ENCODE peak calls at places on chromosomes 7 and 10, in eight cellular contexts. B is adipocyte, C is cardiac fibroblast, Y is Calu3, Q is IMR-90, S is NCI-H774, I is MM.1S, A is A549. F is an unnamed sample.
A peak's percentile ranks its signal among the peaks of the same experiment; 100 is the strongest.

GRCh38 chr10:11210211-11210922 is 192.7 kb downstream of the CELF2 start:
- DNase-seq in B (no peak), C (no peak), Y (no peak), Q (no peak), S (no peak), I (peak; percentile 42), A (no peak), F (no peak)

GRCh38 chr7:42914009-42914725 is 2.3 kb upstream of the C7orf25 start:
- DNase-seq in B (peak; percentile 55), C (peak; percentile 76), Y (no peak), Q (peak; percentile 54), S (no peak), I (no peak), A (no peak), F (peak; percentile 35)

GRCh38 chr7:151085691-151086620 is at the start of gene AGAP3:
- DNase-seq in B (peak; percentile 92), C (peak; percentile 66), Y (peak; percentile 90), Q (peak; percentile 70), S (peak; percentile 81), I (peak; percentile 85), A (peak; percentile 79), F (peak; percentile 88)

GRCh38 chr10:118007773-118008172 is 39.0 kb downstream of the RAB11FIP2 start:
- DNase-seq in B (no peak), C (no peak), Y (no peak), Q (peak; percentile 12), S (no peak), I (no peak), A (no peak), F (no peak)

GRCh38 chr7:50389961-50390360 is 60.2 kb downstream of the FIGNL1 start:
- DNase-seq in B (no peak), C (no peak), Y (no peak), Q (no peak), S (no peak), I (no peak), A (no peak), F (no peak)

GRCh38 chr10:70588255-70588654 is 14.3 kb downstream of the PRF1 start:
- DNase-seq in B (no peak), C (no peak), Y (no peak), Q (no peak), S (no peak), I (no peak), A (no peak), F (no peak)

GRCh38 chr7:133479456-133480097 is 226.7 kb downstream of the EXOC4 start:
- DNase-seq in B (no peak), C (no peak), Y (no peak), Q (no peak), S (no peak), I (no peak), A (no peak), F (no peak)

GRCh38 chr10:88702848-88703597 is 3.0 kb upstream of the LIPK start:
- DNase-seq in B (no peak), C (peak; percentile 48), Y (peak; percentile 70), Q (peak; percentile 35), S (peak; percentile 2), I (no peak), A (peak; percentile 40), F (peak; percentile 38)

F was measured in astrocyte of the hippocampus.